ENCODE peak calls at places on chromosomes 13 and 19, in seven cellular contexts. O, K, A, F, U, S and C are unnamed samples.

GRCh38 chr13:66716502-66716901 is 513.6 kb downstream of the PCDH9 start:
- DNase-seq in F (no peak), K (no peak), A (no peak), S (no peak), U (no peak), O (no peak), C (no peak)

GRCh38 chr13:25429466-25429865 is 57.7 kb downstream of the ATP8A2 start:
- DNase-seq in S (peak; percentile 32), K (no peak), F (no peak), A (no peak), O (no peak), U (no peak), C (no peak)

GRCh38 chr13:41746259-41746658 is 214.7 kb downstream of the VWA8 start:
- DNase-seq in O (peak; percentile 79), F (no peak), U (no peak), K (no peak), A (peak; percentile 60), S (no peak), C (no peak)

GRCh38 chr13:47555235-47555634 is 445.8 kb downstream of the SUCLA2 start:
- DNase-seq in O (peak; percentile 51), A (peak; percentile 20), S (no peak), F (no peak), K (no peak), U (no peak), C (no peak)

GRCh38 chr19:23991170-23991569 is 76.5 kb downstream of the ZNF726 start:
- DNase-seq in U (no peak), F (peak; percentile 1), O (no peak), K (no peak), A (no peak), S (no peak), C (no peak)

GRCh38 chr19:23817519-23817918 is 58.8 kb upstream of the ZNF681 start:
- DNase-seq in U (peak; percentile 22), F (peak; percentile 77), A (peak; percentile 17), K (peak; percentile 41), S (peak; percentile 46), O (peak; percentile 4), C (no peak)

GRCh38 chr19:13154911-13155471 is 4.8 kb downstream of the IER2 start:
- DNase-seq in S (peak; percentile 90), O (peak; percentile 65), U (peak; percentile 96), A (peak; percentile 93), K (peak; percentile 92), F (peak; percentile 95), C (peak; percentile 67)

GRCh38 chr19:2988568-2988967 is 11.2 kb downstream of the TLE6 start:
- DNase-seq in F (no peak), U (no peak), S (no peak), K (no peak), A (no peak), O (no peak), C (no peak)

DNA sequence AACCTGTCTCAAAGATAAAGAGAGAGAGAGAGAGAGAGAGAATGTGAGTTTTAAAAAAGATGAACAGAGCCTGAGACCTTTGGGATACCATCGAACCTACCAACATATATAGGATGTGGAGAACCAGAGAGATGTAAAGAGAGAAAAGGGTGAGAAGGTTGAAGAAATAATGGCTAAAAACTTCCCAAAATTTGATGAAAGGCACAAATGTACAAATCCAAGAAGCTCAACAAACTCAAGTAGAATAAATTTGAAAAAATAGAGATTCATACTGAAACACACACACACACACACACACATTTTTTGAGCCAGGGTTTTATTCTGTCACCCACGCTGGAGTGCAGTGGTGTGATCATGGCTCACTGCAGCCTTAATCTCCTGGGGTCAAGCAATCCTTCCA is 16.3 kb downstream of the ZNF558 start:
- DNase-seq in A (no peak), F (no peak), U (no peak), S (no peak), O (no peak), K (no peak), C (no peak)
- H3K4ac ChIP-seq in A (no peak overlapping the region), F (no peak overlapping the region), U (no peak overlapping the region), S (no peak overlapping the region), O (no peak overlapping the region), K (no peak overlapping the region), C (no peak overlapping the region)

GRCh38 chr19:55690109-55690768 is 15.2 kb downstream of the EPN1 start:
- DNase-seq in O (no peak), S (no peak), F (no peak), K (no peak), A (no peak), U (no peak), C (no peak)

GRCh38 chr19:55692681-55693081 is 17.7 kb downstream of the EPN1 start:
- DNase-seq in U (no peak), K (no peak), F (no peak), S (no peak), A (no peak), O (no peak), C (no peak)

GRCh38 chr19:55689366-55690108 is 14.5 kb downstream of the EPN1 start:
- DNase-seq in U (no peak), S (no peak), K (no peak), O (no peak), A (no peak), F (no peak), C (no peak)

GRCh38 chr19:55691561-55692481 is 16.8 kb downstream of the EPN1 start:
- DNase-seq in U (no peak), F (no peak), S (no peak), K (no peak), O (no peak), A (no peak), C (no peak)

DNA sequence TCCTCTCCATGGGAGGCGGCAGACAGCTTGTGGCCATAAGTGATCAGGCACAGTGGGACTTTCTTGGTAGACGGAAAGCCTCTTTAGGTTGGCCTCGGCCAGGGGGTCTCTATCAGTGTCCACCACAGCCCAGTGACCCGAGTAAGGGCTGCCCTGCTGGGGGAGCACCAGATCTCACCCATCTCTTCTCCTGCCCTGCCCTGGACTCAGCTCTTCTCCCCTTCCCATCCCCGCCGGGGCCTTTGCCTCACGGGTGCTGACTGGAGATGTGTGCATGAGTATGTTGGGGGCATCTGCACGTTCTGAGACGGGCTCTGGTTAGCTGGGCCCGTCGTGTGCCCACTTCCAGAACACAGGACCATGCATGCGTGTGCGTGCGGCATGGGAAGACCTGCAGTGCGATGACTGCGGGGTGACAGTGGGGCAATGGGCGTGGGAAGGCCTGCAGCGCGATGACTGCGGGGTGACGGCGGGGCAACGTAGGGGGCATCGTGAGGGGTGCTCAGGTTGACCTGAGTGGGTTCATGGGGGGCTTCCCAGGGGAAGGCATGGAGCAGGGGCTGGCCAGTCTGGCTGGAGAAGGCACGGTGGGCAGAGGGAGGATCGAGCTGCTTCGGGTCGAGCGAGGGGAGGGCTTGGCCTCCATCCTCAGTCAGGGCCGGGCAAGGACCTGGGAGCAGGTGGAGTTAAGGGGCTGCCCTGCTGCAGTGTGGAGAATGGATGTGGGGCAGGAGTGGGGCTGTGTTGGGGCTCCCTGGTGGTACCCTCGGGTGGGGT is 15.9 kb downstream of the EPN1 start:
- DNase-seq in O (no peak), S (no peak), U (no peak), A (no peak), F (no peak), K (no peak), C (no peak)
- H2BK5ac ChIP-seq in O (no peak overlapping the region), S (no peak overlapping the region), U (no peak overlapping the region), A (no peak overlapping the region), F (no peak overlapping the region), K (no peak overlapping the region), C (no peak overlapping the region)

GRCh38 chr19:46976845-46977320 is 42.8 kb upstream of the NPAS1 start:
- DNase-seq in O (peak; percentile 55), K (peak; percentile 70), F (peak; percentile 97), S (no peak), U (peak; percentile 90), A (peak; percentile 91), C (peak; percentile 30)
- H3K4ac ChIP-seq in O (peak overlapping the region; percentile 89), K (no peak overlapping the region), F (peak overlapping the region; percentile 99), S (no peak overlapping the region), U (no peak overlapping the region), A (peak overlapping the region; percentile 97), C (no peak overlapping the region)

GRCh38 chr13:97766749-97767148 is 186.7 kb upstream of the IPO5 start:
- DNase-seq in U (no peak), O (no peak), A (no peak), F (no peak), K (no peak), S (no peak), C (no peak)
- H2BK5ac ChIP-seq in U (no peak overlapping the region), O (no peak overlapping the region), A (no peak overlapping the region), F (no peak overlapping the region), K (no peak overlapping the region), S (no peak overlapping the region), C (no peak overlapping the region)

GRCh38 chr13:30178976-30179375 is 128.4 kb downstream of the KATNAL1 start:
- DNase-seq in O (no peak), S (no peak), A (no peak), F (no peak), U (no peak), K (no peak), C (no peak)
- H3K4ac ChIP-seq in O (no peak overlapping the region), S (no peak overlapping the region), A (no peak overlapping the region), F (no peak overlapping the region), U (no peak overlapping the region), K (no peak overlapping the region), C (no peak overlapping the region)